ENCODE peak calls at places on chromosomes 2 and 18, in four cellular contexts. One of them, this sample, is unnamed.

GRCh38 chr2:137969418-137969765 is 5.1 kb downstream of the HNMT start:
- DNase-seq in HepG2: no peak
- DNase-seq in K562: no peak
- DNase-seq in WTC11: no peak
- DNase-seq in this sample: no peak

GRCh38 chr2:188734688-188735087 is 239.5 kb upstream of the COL3A1 start:
- DNase-seq in HepG2: no peak
- DNase-seq in K562: no peak
- DNase-seq in WTC11: peak
- DNase-seq in this sample: no peak

GRCh38 chr2:16319425-16320245 is 346.0 kb downstream of the CYRIA start:
- DNase-seq in HepG2: no peak
- DNase-seq in K562: no peak
- DNase-seq in WTC11: no peak
- DNase-seq in this sample: no peak

GRCh38 chr2:231395188-231396057 is at the start of gene B3GNT7:
- DNase-seq in HepG2: no peak
- DNase-seq in K562: no peak
- DNase-seq in WTC11: peak
- DNase-seq in this sample: no peak

GRCh38 chr2:211898697-211899096 is 639.9 kb downstream of the ERBB4 start:
- DNase-seq in HepG2: no peak
- DNase-seq in K562: no peak
- DNase-seq in WTC11: no peak
- DNase-seq in this sample: no peak

GRCh38 chr2:181426687-181427086 is 30.5 kb upstream of the ITGA4 start:
- DNase-seq in HepG2: no peak
- DNase-seq in K562: no peak
- DNase-seq in WTC11: no peak
- DNase-seq in this sample: no peak

GRCh38 chr2:150156940-150157339 is 330.5 kb downstream of the RND3 start:
- DNase-seq in HepG2: no peak
- DNase-seq in K562: no peak
- DNase-seq in WTC11: no peak
- DNase-seq in this sample: no peak

GRCh38 chr2:99420031-99420430 is 69.8 kb downstream of the REV1 start:
- DNase-seq in HepG2: no peak
- DNase-seq in K562: no peak
- DNase-seq in WTC11: no peak
- DNase-seq in this sample: no peak

GRCh38 chr18:58838946-58839345 is 25.7 kb upstream of the ZNF532 start:
- DNase-seq in HepG2: peak
- DNase-seq in K562: no peak
- DNase-seq in WTC11: no peak
- DNase-seq in this sample: no peak

GRCh38 chr18:49582579-49582978 is 20.7 kb downstream of the LIPG start:
- DNase-seq in HepG2: no peak
- DNase-seq in K562: peak
- DNase-seq in WTC11: no peak
- DNase-seq in this sample: no peak

GRCh38 chr2:55616509-55617159 is 788 bp downstream of the PPP4R3B start:
- DNase-seq in HepG2: peak
- DNase-seq in K562: peak
- DNase-seq in WTC11: no peak
- DNase-seq in this sample: peak

GRCh38 chr18:48951448-48952286 is 902 bp upstream of the SMAD7 start:
- DNase-seq in HepG2: peak
- DNase-seq in K562: peak
- DNase-seq in WTC11: peak
- DNase-seq in this sample: peak

GRCh38 chr2:60641866-60642788 is 88.7 kb upstream of the BCL11A start:
- DNase-seq in HepG2: peak
- DNase-seq in K562: peak
- DNase-seq in WTC11: peak
- DNase-seq in this sample: peak

GRCh38 chr2:217231212-217231611 is 371.3 kb upstream of the TNP1 start:
- DNase-seq in HepG2: no peak
- DNase-seq in K562: no peak
- DNase-seq in WTC11: no peak
- DNase-seq in this sample: no peak

GRCh38 chr18:13374468-13375301 is 156.1 kb downstream of the LDLRAD4 start:
- DNase-seq in HepG2: no peak
- DNase-seq in K562: no peak
- DNase-seq in WTC11: no peak
- DNase-seq in this sample: no peak

GRCh38 chr2:177124371-177124770 is 88.2 kb upstream of the HNRNPA3 start:
- DNase-seq in HepG2: no peak
- DNase-seq in K562: no peak
- DNase-seq in WTC11: no peak
- DNase-seq in this sample: no peak

GRCh38 chr2:104938226-104938941 is 84.5 kb downstream of the POU3F3 start:
- DNase-seq in HepG2: no peak
- DNase-seq in K562: no peak
- DNase-seq in WTC11: no peak
- DNase-seq in this sample: no peak

GRCh38 chr2:238999290-238999741 is 151.4 kb downstream of the TWIST2 start:
- DNase-seq in HepG2: peak
- DNase-seq in K562: no peak
- DNase-seq in WTC11: no peak
- DNase-seq in this sample: no peak
- TF ChIP-seq ELF4 in HepG2: no peak
- TF ChIP-seq ELF4 in K562: no peak
- TF ChIP-seq ELF4 in WTC11: no peak
- TF ChIP-seq ELF4 in this sample: no peak

GRCh38 chr18:80096032-80096565 is 13.0 kb upstream of the ADNP2 start:
- DNase-seq in HepG2: no peak
- DNase-seq in K562: no peak
- DNase-seq in WTC11: no peak
- DNase-seq in this sample: no peak
- TF ChIP-seq ELF4 in HepG2: no peak
- TF ChIP-seq ELF4 in K562: no peak
- TF ChIP-seq ELF4 in WTC11: no peak
- TF ChIP-seq ELF4 in this sample: no peak

GRCh38 chr2:156695020-156695419 is 258.8 kb downstream of the GPD2 start:
- DNase-seq in HepG2: no peak
- DNase-seq in K562: no peak
- DNase-seq in WTC11: no peak
- DNase-seq in this sample: no peak

GRCh38 chr2:156695595-156695994 is 259.4 kb downstream of the GPD2 start:
- DNase-seq in HepG2: no peak
- DNase-seq in K562: no peak
- DNase-seq in WTC11: peak
- DNase-seq in this sample: no peak

GRCh38 chr2:156703628-156704027 is 267.4 kb downstream of the GPD2 start:
- DNase-seq in HepG2: no peak
- DNase-seq in K562: no peak
- DNase-seq in WTC11: no peak
- DNase-seq in this sample: no peak

GRCh38 chr2:156702520-156702919 is 266.3 kb downstream of the GPD2 start:
- DNase-seq in HepG2: no peak
- DNase-seq in K562: peak
- DNase-seq in WTC11: no peak
- DNase-seq in this sample: no peak

GRCh38 chr2:156697906-156698305 is 261.7 kb downstream of the GPD2 start:
- DNase-seq in HepG2: no peak
- DNase-seq in K562: no peak
- DNase-seq in WTC11: no peak
- DNase-seq in this sample: no peak
- TF ChIP-seq ELF4 in HepG2: no peak
- TF ChIP-seq ELF4 in K562: no peak
- TF ChIP-seq ELF4 in WTC11: no peak
- TF ChIP-seq ELF4 in this sample: no peak

GRCh38 chr2:68770271-68771111 is 35.9 kb downstream of the ARHGAP25 start:
- DNase-seq in HepG2: no peak
- DNase-seq in K562: peak
- DNase-seq in WTC11: no peak
- DNase-seq in this sample: no peak

GRCh38 chr2:68768461-68768860 is 33.9 kb downstream of the ARHGAP25 start:
- DNase-seq in HepG2: no peak
- DNase-seq in K562: no peak
- DNase-seq in WTC11: no peak
- DNase-seq in this sample: no peak

GRCh38 chr2:68768951-68769350 is 34.3 kb downstream of the ARHGAP25 start:
- DNase-seq in HepG2: no peak
- DNase-seq in K562: no peak
- DNase-seq in WTC11: no peak
- DNase-seq in this sample: no peak

GRCh38 chr2:68771211-68771721 is 36.7 kb downstream of the ARHGAP25 start:
- DNase-seq in HepG2: no peak
- DNase-seq in K562: no peak
- DNase-seq in WTC11: no peak
- DNase-seq in this sample: peak

DNA sequence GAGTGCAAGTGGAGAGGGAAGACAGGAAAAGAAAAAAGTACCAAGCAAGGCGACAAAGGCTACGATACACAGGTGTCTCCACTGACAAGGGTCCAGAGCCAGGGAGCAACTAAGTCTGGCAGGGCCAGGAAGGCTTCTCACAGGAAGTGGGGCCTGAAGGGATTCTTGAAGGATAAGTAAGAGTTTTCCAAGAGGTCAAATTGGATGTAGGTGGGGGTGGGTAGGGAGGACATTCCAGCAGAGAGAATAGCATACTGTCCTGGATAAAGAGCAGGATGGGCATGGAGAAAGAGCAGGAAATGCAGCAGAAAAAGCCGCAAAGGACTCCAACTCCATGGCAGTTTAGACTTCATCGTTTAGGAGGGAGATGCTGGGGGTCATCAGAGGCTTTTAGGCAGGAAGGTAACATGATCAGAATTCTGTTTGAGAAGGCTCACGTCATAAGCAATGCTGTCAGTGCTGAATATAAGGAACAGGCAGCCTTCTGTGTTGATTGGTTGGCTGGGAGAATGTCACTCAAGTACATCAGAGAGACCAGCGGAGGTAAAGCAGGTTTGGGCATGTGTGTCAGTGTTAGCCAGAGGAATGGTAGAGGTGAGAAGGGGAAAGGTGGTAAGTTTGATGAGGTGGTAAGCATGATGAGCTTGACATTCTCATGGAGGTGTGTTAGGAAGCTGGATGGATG is 35.1 kb downstream of the ARHGAP25 start:
- DNase-seq in HepG2: no peak
- DNase-seq in K562: no peak
- DNase-seq in WTC11: no peak
- DNase-seq in this sample: no peak
- TF ChIP-seq ELF4 in HepG2: no peak
- TF ChIP-seq ELF4 in K562: no peak
- TF ChIP-seq ELF4 in WTC11: no peak
- TF ChIP-seq ELF4 in this sample: no peak

GRCh38 chr2:50791271-50791670 is 240.7 kb downstream of the NRXN1 start:
- DNase-seq in HepG2: no peak
- DNase-seq in K562: no peak
- DNase-seq in WTC11: no peak
- DNase-seq in this sample: no peak
- TF ChIP-seq ELF4 in HepG2: no peak
- TF ChIP-seq ELF4 in K562: no peak
- TF ChIP-seq ELF4 in WTC11: no peak
- TF ChIP-seq ELF4 in this sample: no peak

GRCh38 chr2:52537588-52537987 is 1230.0 kb upstream of the CHAC2 start:
- DNase-seq in HepG2: no peak
- DNase-seq in K562: no peak
- DNase-seq in WTC11: no peak
- DNase-seq in this sample: no peak

GRCh38 chr2:52532956-52533355 is 1234.6 kb upstream of the CHAC2 start:
- DNase-seq in HepG2: no peak
- DNase-seq in K562: no peak
- DNase-seq in WTC11: no peak
- DNase-seq in this sample: no peak

GRCh38 chr2:52539026-52539964 is 1228.3 kb upstream of the CHAC2 start:
- DNase-seq in HepG2: no peak
- DNase-seq in K562: no peak
- DNase-seq in WTC11: no peak
- DNase-seq in this sample: no peak

GRCh38 chr2:52542297-52542696 is 1225.3 kb upstream of the CHAC2 start:
- DNase-seq in HepG2: no peak
- DNase-seq in K562: no peak
- DNase-seq in WTC11: no peak
- DNase-seq in this sample: no peak

GRCh38 chr2:52536929-52537460 is 1230.6 kb upstream of the CHAC2 start:
- DNase-seq in HepG2: no peak
- DNase-seq in K562: no peak
- DNase-seq in WTC11: no peak
- DNase-seq in this sample: no peak
- TF ChIP-seq ELF4 in HepG2: no peak
- TF ChIP-seq ELF4 in K562: no peak
- TF ChIP-seq ELF4 in WTC11: no peak
- TF ChIP-seq ELF4 in this sample: no peak

GRCh38 chr2:74552914-74553811 is 579 bp downstream of the LOXL3 start:
- DNase-seq in HepG2: no peak
- DNase-seq in K562: no peak
- DNase-seq in WTC11: peak
- DNase-seq in this sample: peak

GRCh38 chr2:74551942-74552913 is 1.5 kb downstream of the LOXL3 start:
- DNase-seq in HepG2: no peak
- DNase-seq in K562: no peak
- DNase-seq in WTC11: no peak
- DNase-seq in this sample: no peak

GRCh38 chr2:74554821-74555531 is 456 bp downstream of the DOK1 start:
- DNase-seq in HepG2: no peak
- DNase-seq in K562: peak
- DNase-seq in WTC11: peak
- DNase-seq in this sample: no peak

GRCh38 chr2:74555610-74556103 is 1.1 kb downstream of the DOK1 start:
- DNase-seq in HepG2: no peak
- DNase-seq in K562: no peak
- DNase-seq in WTC11: no peak
- DNase-seq in this sample: no peak

DNA sequence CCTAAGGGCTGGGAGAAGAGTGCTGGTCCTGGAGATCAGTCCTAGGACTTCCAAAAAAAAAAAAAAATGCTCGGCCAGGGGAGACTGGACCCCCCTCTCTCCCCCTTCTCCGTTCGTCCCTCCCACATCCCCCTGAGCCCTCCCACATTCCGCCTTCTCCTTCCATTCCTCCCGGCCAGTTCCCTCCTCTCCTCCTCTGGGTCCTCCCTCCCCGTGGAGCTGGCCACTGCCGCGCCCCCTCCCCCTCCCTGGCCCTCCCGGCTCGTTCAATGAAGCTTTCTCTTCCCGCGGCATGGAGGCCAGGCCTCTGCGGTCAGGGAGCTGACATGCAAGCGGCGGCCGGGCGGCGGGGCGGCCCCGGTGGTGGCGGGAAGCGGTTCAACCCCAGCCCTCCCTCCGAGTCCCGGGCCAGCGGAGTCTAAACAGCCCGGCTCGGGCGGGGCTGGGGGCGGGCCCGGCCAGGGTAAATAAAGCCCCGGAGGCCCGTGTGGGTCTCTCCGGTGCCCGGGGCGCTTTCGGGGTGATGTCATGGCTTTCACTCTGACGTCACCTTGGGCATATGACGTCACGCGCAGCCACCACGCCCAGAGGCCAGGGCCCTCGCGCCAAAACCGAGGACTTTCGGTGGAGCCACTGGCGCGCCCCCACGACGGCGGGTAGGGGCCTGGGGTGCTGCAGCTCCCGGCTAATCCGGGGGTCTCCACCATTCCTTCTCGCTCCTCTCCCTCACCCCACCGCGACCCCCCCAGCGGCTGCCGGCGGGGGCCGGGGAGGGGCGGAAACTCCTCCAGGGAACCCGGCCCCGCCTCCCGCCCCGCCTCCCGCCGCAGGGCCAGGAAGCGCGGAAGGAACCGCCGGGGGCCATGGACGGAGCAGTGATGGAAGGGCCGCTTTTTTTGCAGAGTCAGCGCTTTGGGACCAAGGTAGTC is at the start of the genes DOK1 and LOXL3:
- DNase-seq in HepG2: peak
- DNase-seq in K562: peak
- DNase-seq in WTC11: peak
- DNase-seq in this sample: peak
- TF ChIP-seq ELF4 in HepG2: no peak
- TF ChIP-seq ELF4 in K562: no peak
- TF ChIP-seq ELF4 in WTC11: no peak
- TF ChIP-seq ELF4 in this sample: no peak